ENCODE peak calls at places on chromosomes 5 and 9, in five cellular contexts. Y is GM12865, N is H4, H is AG09309, W is hypothalamus. V is an unnamed sample.

GRCh38 chr5:149037819-149038218 is 25.0 kb downstream of the SH3TC2 start:
- DNase-seq in Y (no peak), W (no peak), H (no peak), N (peak), V (no peak)

GRCh38 chr9:107587175-107587963 is 97.8 kb upstream of the KLF4 start:
- DNase-seq in W (no peak), N (no peak), Y (no peak), H (no peak), V (no peak)

GRCh38 chr9:129058965-129059795 is 21.7 kb upstream of the DOLPP1 start:
- DNase-seq in H (no peak), W (no peak), Y (no peak), N (no peak), V (no peak)

GRCh38 chr5:139461698-139462097 is 845 bp downstream of the ECSCR start:
- DNase-seq in W (no peak), N (no peak), Y (no peak), H (no peak), V (no peak)

GRCh38 chr5:78568212-78568611 is 80.4 kb downstream of the LHFPL2 start:
- DNase-seq in Y (no peak), H (no peak), W (peak), N (no peak), V (no peak)

GRCh38 chr5:53936481-53937352 is 373.7 kb downstream of the ARL15 start:
- DNase-seq in Y (no peak), N (no peak), H (peak), W (no peak), V (no peak)

GRCh38 chr5:82918311-82919031 is 158.7 kb downstream of the TMEM167A start:
- DNase-seq in N (no peak), H (no peak), Y (no peak), W (no peak), V (no peak)

GRCh38 chr9:24035816-24036215 is 209.8 kb upstream of the ELAVL2 start:
- DNase-seq in Y (no peak), W (no peak), N (no peak), H (no peak), V (no peak)

GRCh38 chr9:93256878-93257807 is 73.2 kb downstream of the WNK2 start:
- DNase-seq in H (no peak), Y (no peak), W (no peak), N (no peak), V (peak)

GRCh38 chr5:140558542-140558941 is 1.3 kb upstream of the SRA1 start:
- DNase-seq in H (no peak), W (no peak), Y (no peak), N (no peak), V (no peak)

GRCh38 chr5:343461-344401 is 22.2 kb downstream of the AHRR start:
- DNase-seq in H (peak), Y (peak), W (no peak), N (no peak), V (no peak)

GRCh38 chr5:71719092-71719964 is at the start of gene CARTPT:
- DNase-seq in Y (no peak), W (no peak), H (no peak), N (no peak), V (no peak)

GRCh38 chr5:150075806-150076205 is 10.5 kb downstream of the CSF1R start:
- DNase-seq in H (no peak), Y (peak), W (no peak), N (no peak), V (no peak)